ENCODE peak calls at places on chromosomes 2 and 18, in nine cellular contexts. K is A549, P is sigmoid colon, N is ovary, L is suprapubic skin, B is stomach, M is transverse colon, Z is tibial nerve, F is K562. W is an unnamed sample.

GRCh38 chr18:25235648-25236047 is 116.3 kb downstream of the ZNF521 start:
- DNase-seq in K (no peak), P (no peak), N (no peak), L (no peak), B (no peak), M (no peak), Z (no peak), F (no peak), W (no peak)

GRCh38 chr2:28436525-28437051 is 43.9 kb downstream of the FOSL2 start:
- DNase-seq in K (peak; percentile 68), P (peak; percentile 64), N (no peak), L (peak; percentile 89), B (no peak), M (peak; percentile 88), Z (no peak), F (no peak), W (no peak)

GRCh38 chr2:226758886-226759660 is 40.5 kb downstream of the IRS1 start:
- DNase-seq in K (no peak), P (no peak), N (no peak), L (no peak), B (no peak), M (no peak), Z (no peak), F (no peak), W (no peak)

GRCh38 chr2:172858473-172858745 is 122.8 kb downstream of the RAPGEF4 start:
- DNase-seq in K (no peak), P (no peak), N (no peak), L (no peak), B (no peak), M (no peak), Z (no peak), F (no peak), W (no peak)

GRCh38 chr2:223648755-223649154 is 46.6 kb upstream of the SCG2 start:
- DNase-seq in K (no peak), P (no peak), N (no peak), L (no peak), B (no peak), M (no peak), Z (no peak), F (no peak), W (no peak)

GRCh38 chr18:75478996-75479870 is 51.7 kb upstream of the SMIM21 start:
- DNase-seq in K (peak; percentile 17), P (no peak), N (no peak), L (no peak), B (no peak), M (no peak), Z (no peak), F (peak; percentile 15), W (no peak)

GRCh38 chr2:88624477-88624876 is 2.8 kb downstream of the EIF2AK3 start:
- DNase-seq in K (no peak), P (no peak), N (no peak), L (no peak), B (no peak), M (no peak), Z (no peak), F (no peak), W (no peak)

GRCh38 chr2:174350018-174350417 is 15.3 kb downstream of the SP9 start:
- DNase-seq in K (peak; percentile 35), P (no peak), N (no peak), L (no peak), B (no peak), M (no peak), Z (no peak), F (no peak), W (no peak)

GRCh38 chr2:144595279-144595678 is 75.4 kb upstream of the ZEB2 start:
- DNase-seq in K (no peak), P (no peak), N (no peak), L (no peak), B (no peak), M (no peak), Z (no peak), F (peak; percentile 36), W (no peak)

GRCh38 chr2:220192994-220193753 is 565.7 kb downstream of the SLC4A3 start:
- DNase-seq in K (peak; percentile 59), P (no peak), N (no peak), L (no peak), B (no peak), M (no peak), Z (no peak), F (no peak), W (peak; percentile 3)

GRCh38 chr2:164972216-164972615 is 16.9 kb upstream of the SLC38A11 start:
- DNase-seq in K (no peak), P (no peak), N (no peak), L (no peak), B (no peak), M (no peak), Z (no peak), F (no peak), W (no peak)

GRCh38 chr2:222941510-222942032 is 80.7 kb downstream of the ACSL3 start:
- DNase-seq in K (no peak), P (no peak), N (no peak), L (no peak), B (no peak), M (no peak), Z (no peak), F (no peak), W (no peak)

GRCh38 chr2:60741588-60741987 is 14.5 kb upstream of the PAPOLG start:
- DNase-seq in K (no peak), P (no peak), N (no peak), L (no peak), B (no peak), M (no peak), Z (no peak), F (no peak), W (no peak)

GRCh38 chr2:239729681-239730566 is 295.2 kb downstream of the NDUFA10 start:
- DNase-seq in K (no peak), P (peak; percentile 28), N (no peak), L (peak; percentile 38), B (no peak), M (no peak), Z (no peak), F (no peak), W (peak; percentile 64)

GRCh38 chr2:191215666-191216065 is 29.5 kb upstream of the MYO1B start:
- DNase-seq in K (no peak), P (no peak), N (no peak), L (no peak), B (no peak), M (no peak), Z (no peak), F (no peak), W (peak; percentile 52)

DNA sequence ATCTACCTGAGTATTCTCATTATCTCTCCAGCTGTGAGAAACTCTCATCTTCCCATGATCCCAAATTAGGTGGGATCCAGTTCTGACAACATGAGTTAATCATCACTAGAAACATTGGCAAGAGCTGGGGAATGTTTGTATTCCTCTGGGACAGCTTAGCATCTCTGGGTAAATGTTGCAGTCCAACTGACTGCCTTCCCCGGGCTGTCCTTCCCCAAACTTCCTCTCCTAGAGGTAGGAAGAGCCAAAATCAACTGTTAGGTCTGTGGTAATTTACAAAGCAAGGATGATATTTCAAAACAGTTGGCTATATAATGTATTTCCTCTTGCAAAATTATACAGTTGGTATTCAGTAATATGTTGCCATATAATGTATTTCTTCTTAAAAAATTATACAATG is 148.5 kb downstream of the MGAT5 start:
- DNase-seq in K (no peak), P (peak; percentile 76), N (no peak), L (no peak), B (no peak), M (no peak), Z (no peak), F (no peak), W (no peak)
- TF ChIP-seq EP300 in K (no peak), P (no peak), N (no peak), L (no peak), B (no peak), M (no peak), Z (peak; percentile 84), F (no peak), W (no peak)

GRCh38 chr18:13463526-13463925 is 245.0 kb downstream of the LDLRAD4 start:
- DNase-seq in K (no peak), P (peak; percentile 45), N (no peak), L (peak; percentile 19), B (no peak), M (no peak), Z (no peak), F (no peak), W (no peak)

GRCh38 chr18:13461488-13461887 is 242.9 kb downstream of the LDLRAD4 start:
- DNase-seq in K (no peak), P (no peak), N (no peak), L (no peak), B (peak; percentile 8), M (no peak), Z (no peak), F (no peak), W (no peak)

GRCh38 chr18:13462686-13463085 is 244.1 kb downstream of the LDLRAD4 start:
- DNase-seq in K (no peak), P (peak; percentile 45), N (no peak), L (peak; percentile 40), B (no peak), M (no peak), Z (no peak), F (no peak), W (no peak)

GRCh38 chr18:13461936-13462335 is 243.4 kb downstream of the LDLRAD4 start:
- DNase-seq in K (no peak), P (peak; percentile 55), N (no peak), L (peak; percentile 33), B (peak; percentile 17), M (no peak), Z (no peak), F (no peak), W (no peak)

GRCh38 chr18:13460946-13461345 is 242.4 kb downstream of the LDLRAD4 start:
- DNase-seq in K (no peak), P (peak; percentile 57), N (no peak), L (peak; percentile 35), B (peak; percentile 20), M (no peak), Z (no peak), F (no peak), W (no peak)
- H3K4me3 ChIP-seq in K (no peak overlapping the region), P (no peak overlapping the region), N (no peak overlapping the region), L (no peak overlapping the region), B (no peak overlapping the region), M (no peak overlapping the region), Z (no peak overlapping the region), F (no peak overlapping the region), W (no peak overlapping the region)

DNA sequence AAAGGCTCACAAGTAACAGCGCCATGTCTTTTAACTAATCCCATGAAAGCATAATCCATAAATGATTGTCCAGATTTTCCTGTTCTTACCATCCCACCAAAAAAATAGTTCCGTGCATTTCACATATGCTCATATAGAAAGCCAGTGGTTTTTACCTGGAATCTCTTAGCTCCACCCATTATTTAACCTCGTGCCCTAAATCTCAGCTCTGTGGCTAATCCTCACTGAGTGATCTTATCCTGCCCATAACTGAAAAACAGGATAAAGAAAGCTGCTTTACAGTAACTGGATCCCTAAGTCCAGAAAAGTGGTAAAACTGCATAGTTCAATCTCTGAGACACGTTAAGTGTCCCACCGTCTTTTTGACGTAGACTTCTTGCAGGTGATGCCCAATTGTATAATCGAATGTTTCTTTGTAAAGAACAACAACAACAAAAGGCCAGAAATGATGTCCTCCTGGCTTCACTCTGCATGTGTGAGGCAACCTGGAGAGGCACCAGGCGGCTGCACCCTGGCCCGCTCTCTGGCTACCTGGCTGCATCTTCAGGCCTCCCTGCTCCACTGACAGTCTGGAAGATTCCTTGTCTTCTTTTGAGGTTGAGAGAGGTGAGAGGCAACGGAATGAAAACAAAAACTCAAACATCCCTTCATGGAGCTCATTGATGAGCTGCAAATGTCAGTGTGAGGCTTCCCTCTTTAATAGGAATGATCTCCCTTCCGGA is 38.6 kb downstream of the FEZ2 start:
- DNase-seq in K (no peak), P (no peak), N (no peak), L (no peak), B (no peak), M (no peak), Z (no peak), F (no peak), W (no peak)
- TF ChIP-seq POLR2A in K (no peak), P (no peak), N (no peak), L (no peak), B (no peak), M (no peak), Z (no peak), F (no peak), W (no peak)

GRCh38 chr2:189096769-189097447 is 82.7 kb downstream of the COL5A2 start:
- DNase-seq in K (peak; percentile 77), P (no peak), N (no peak), L (no peak), B (no peak), M (no peak), Z (no peak), F (no peak), W (no peak)
- TF ChIP-seq EP300 in K (peak; percentile 56), P (no peak), N (no peak), L (no peak), B (no peak), M (no peak), Z (no peak), F (no peak), W (no peak)